ENCODE peak calls at places on chromosomes 12 and 14, in four cellular contexts. J is Peyer's patch; H is NCI-H524; T is CD4-positive, CD25-positive, alpha-beta regulatory T cell. I is an unnamed sample.

GRCh38 chr12:115761784-115762183 is 515.7 kb downstream of the MED13L start:
- DNase-seq in H (no peak), J (no peak), T (no peak), I (no peak)

GRCh38 chr12:117100251-117100650 is 1.0 kb upstream of the TESC start:
- DNase-seq in T (no peak), H (no peak), J (no peak), I (no peak)

GRCh38 chr14:53999061-53999488 is 42.5 kb upstream of the BMP4 start:
- DNase-seq in T (no peak), J (no peak), H (no peak), I (no peak)

GRCh38 chr14:45526715-45527549 is 273.9 kb upstream of the MIS18BP1 start:
- DNase-seq in H (peak), T (no peak), J (no peak), I (no peak)

GRCh38 chr12:113133036-113133435 is 2.5 kb downstream of the RASAL1 start:
- DNase-seq in H (no peak), T (no peak), J (no peak), I (no peak)

GRCh38 chr14:22266141-22266442 is 322.9 kb downstream of the DAD1 start:
- DNase-seq in T (no peak), H (no peak), J (no peak), I (no peak)

GRCh38 chr14:72948481-72949138 is 22.3 kb downstream of the DCAF4 start:
- DNase-seq in J (peak), H (peak), T (peak), I (peak)

GRCh38 chr12:120012067-120012621 is 23.1 kb downstream of the BICDL1 start:
- DNase-seq in J (peak), T (peak), H (peak), I (peak)

GRCh38 chr12:104591272-104591940 is 134.7 kb downstream of the CHST11 start:
- DNase-seq in T (no peak), H (no peak), J (no peak), I (no peak)

GRCh38 chr12:9760699-9761406 is at the start of gene CD69:
- DNase-seq in H (no peak), J (peak), T (peak), I (peak)

GRCh38 chr12:42884116-42884515 is 294.6 kb upstream of the PRICKLE1 start:
- DNase-seq in H (no peak), J (no peak), T (no peak), I (no peak)

GRCh38 chr12:89575405-89575804 is 49.6 kb upstream of the POC1B start:
- DNase-seq in T (no peak), J (no peak), H (no peak), I (no peak)